ENCODE peak calls at places on chromosomes 11 and 22, in eight cellular contexts. One of them, this sample, is unnamed.
A peak's percentile ranks its signal among the peaks of the same experiment; 100 is the strongest.

GRCh38 chr11:23509023-23509422 is 648.7 kb upstream of the CCDC179 start:
- DNase-seq in GM23248: peak; percentile 76
- DNase-seq in kidney epithelial cell: peak; percentile 86
- DNase-seq in NCI-H345: no peak
- DNase-seq in GM12865: no peak
- DNase-seq in NCI-H2029 treated with DMSO at 0.1 percent for 48 hours: no peak
- DNase-seq in RPMI8226: no peak
- DNase-seq in activated T-helper 9 cell treated with anti-CD3 and anti-CD28 coated beads, Interleukin-2, amount 50 U/mL, for 16 hours: no peak
- DNase-seq in this sample: peak; percentile 17

GRCh38 chr11:124717421-124717785 is 22.3 kb upstream of the NRGN start:
- DNase-seq in RPMI8226: no peak
- DNase-seq in NCI-H345: no peak
- DNase-seq in activated T-helper 9 cell treated with anti-CD3 and anti-CD28 coated beads, Interleukin-2, amount 50 U/mL, for 16 hours: no peak
- DNase-seq in GM23248: no peak
- DNase-seq in GM12865: peak; percentile 37
- DNase-seq in NCI-H2029 treated with DMSO at 0.1 percent for 48 hours: no peak
- DNase-seq in kidney epithelial cell: no peak
- DNase-seq in this sample: no peak

GRCh38 chr11:46367244-46367915 is 14.1 kb upstream of the MDK start:
- DNase-seq in NCI-H345: peak; percentile 38
- DNase-seq in GM12865: peak; percentile 72
- DNase-seq in NCI-H2029 treated with DMSO at 0.1 percent for 48 hours: no peak
- DNase-seq in activated T-helper 9 cell treated with anti-CD3 and anti-CD28 coated beads, Interleukin-2, amount 50 U/mL, for 16 hours: peak; percentile 62
- DNase-seq in RPMI8226: no peak
- DNase-seq in kidney epithelial cell: no peak
- DNase-seq in GM23248: peak; percentile 73
- DNase-seq in this sample: peak; percentile 75

GRCh38 chr11:11415786-11416390 is 62.8 kb upstream of the CSNK2A3 start:
- DNase-seq in kidney epithelial cell: no peak
- DNase-seq in NCI-H2029 treated with DMSO at 0.1 percent for 48 hours: no peak
- DNase-seq in NCI-H345: no peak
- DNase-seq in GM12865: no peak
- DNase-seq in activated T-helper 9 cell treated with anti-CD3 and anti-CD28 coated beads, Interleukin-2, amount 50 U/mL, for 16 hours: no peak
- DNase-seq in RPMI8226: no peak
- DNase-seq in GM23248: peak; percentile 60
- DNase-seq in this sample: peak; percentile 60

GRCh38 chr11:74566386-74566960 is 25.9 kb upstream of the POLD3 start:
- DNase-seq in activated T-helper 9 cell treated with anti-CD3 and anti-CD28 coated beads, Interleukin-2, amount 50 U/mL, for 16 hours: no peak
- DNase-seq in GM12865: no peak
- DNase-seq in GM23248: no peak
- DNase-seq in NCI-H2029 treated with DMSO at 0.1 percent for 48 hours: no peak
- DNase-seq in kidney epithelial cell: peak; percentile 9
- DNase-seq in RPMI8226: no peak
- DNase-seq in NCI-H345: no peak
- DNase-seq in this sample: no peak

GRCh38 chr11:60899021-60899936 is 7.1 kb downstream of the PRPF19 start:
- DNase-seq in NCI-H2029 treated with DMSO at 0.1 percent for 48 hours: peak; percentile 23
- DNase-seq in GM12865: peak; percentile 54
- DNase-seq in RPMI8226: peak; percentile 39
- DNase-seq in GM23248: peak; percentile 77
- DNase-seq in NCI-H345: peak; percentile 46
- DNase-seq in activated T-helper 9 cell treated with anti-CD3 and anti-CD28 coated beads, Interleukin-2, amount 50 U/mL, for 16 hours: no peak
- DNase-seq in kidney epithelial cell: no peak
- DNase-seq in this sample: peak; percentile 84

GRCh38 chr11:94504689-94505293 is 7.5 kb upstream of the C11orf97 start:
- DNase-seq in GM23248: peak; percentile 67
- DNase-seq in activated T-helper 9 cell treated with anti-CD3 and anti-CD28 coated beads, Interleukin-2, amount 50 U/mL, for 16 hours: no peak
- DNase-seq in GM12865: peak; percentile 60
- DNase-seq in RPMI8226: peak; percentile 59
- DNase-seq in NCI-H2029 treated with DMSO at 0.1 percent for 48 hours: peak; percentile 63
- DNase-seq in kidney epithelial cell: no peak
- DNase-seq in NCI-H345: peak; percentile 46
- DNase-seq in this sample: peak; percentile 90

GRCh38 chr11:9601041-9601875 is 27.8 kb downstream of the WEE1 start:
- DNase-seq in GM23248: peak; percentile 51
- DNase-seq in GM12865: peak; percentile 97
- DNase-seq in RPMI8226: peak; percentile 89
- DNase-seq in NCI-H2029 treated with DMSO at 0.1 percent for 48 hours: no peak
- DNase-seq in NCI-H345: no peak
- DNase-seq in activated T-helper 9 cell treated with anti-CD3 and anti-CD28 coated beads, Interleukin-2, amount 50 U/mL, for 16 hours: peak; percentile 20
- DNase-seq in kidney epithelial cell: no peak
- DNase-seq in this sample: no peak

GRCh38 chr11:125073616-125074483 is 10.7 kb downstream of the SLC37A2 start:
- DNase-seq in GM23248: no peak
- DNase-seq in GM12865: peak; percentile 28
- DNase-seq in NCI-H345: no peak
- DNase-seq in RPMI8226: no peak
- DNase-seq in activated T-helper 9 cell treated with anti-CD3 and anti-CD28 coated beads, Interleukin-2, amount 50 U/mL, for 16 hours: no peak
- DNase-seq in kidney epithelial cell: no peak
- DNase-seq in NCI-H2029 treated with DMSO at 0.1 percent for 48 hours: no peak
- DNase-seq in this sample: no peak

GRCh38 chr11:1197431-1197885 is 25.4 kb upstream of the MUC5B start:
- DNase-seq in GM12865: no peak
- DNase-seq in kidney epithelial cell: no peak
- DNase-seq in RPMI8226: no peak
- DNase-seq in activated T-helper 9 cell treated with anti-CD3 and anti-CD28 coated beads, Interleukin-2, amount 50 U/mL, for 16 hours: no peak
- DNase-seq in NCI-H345: no peak
- DNase-seq in NCI-H2029 treated with DMSO at 0.1 percent for 48 hours: no peak
- DNase-seq in GM23248: no peak
- DNase-seq in this sample: no peak

GRCh38 chr11:85809881-85810280 is 1.1 kb downstream of the SYTL2 start:
- DNase-seq in RPMI8226: no peak
- DNase-seq in kidney epithelial cell: no peak
- DNase-seq in NCI-H2029 treated with DMSO at 0.1 percent for 48 hours: no peak
- DNase-seq in GM12865: no peak
- DNase-seq in GM23248: no peak
- DNase-seq in NCI-H345: peak; percentile 9
- DNase-seq in activated T-helper 9 cell treated with anti-CD3 and anti-CD28 coated beads, Interleukin-2, amount 50 U/mL, for 16 hours: no peak
- DNase-seq in this sample: peak; percentile 34

GRCh38 chr22:35956850-35957249 is 71.8 kb downstream of the RBFOX2 start:
- DNase-seq in activated T-helper 9 cell treated with anti-CD3 and anti-CD28 coated beads, Interleukin-2, amount 50 U/mL, for 16 hours: no peak
- DNase-seq in kidney epithelial cell: no peak
- DNase-seq in NCI-H2029 treated with DMSO at 0.1 percent for 48 hours: no peak
- DNase-seq in RPMI8226: no peak
- DNase-seq in NCI-H345: no peak
- DNase-seq in GM23248: no peak
- DNase-seq in GM12865: peak; percentile 61
- DNase-seq in this sample: no peak

This sample was measured in adipocyte.